ENCODE peak calls at places on chromosome X, in six cellular contexts. One of them, this sample, is unnamed.

GRCh38 chrX:9873952-9874351 is 87.7 kb downstream of the SHROOM2 start:
- DNase-seq in stomach: peak
- DNase-seq in CD8-positive, alpha-beta T cell: peak
- DNase-seq in heart right ventricle: no peak
- DNase-seq in sigmoid colon: no peak
- DNase-seq in tibial nerve: no peak
- DNase-seq in this sample: peak

GRCh38 chrX:104112326-104112951 is at the start of gene ZCCHC18:
- DNase-seq in stomach: peak
- DNase-seq in heart right ventricle: peak
- DNase-seq in sigmoid colon: peak
- DNase-seq in tibial nerve: no peak
- DNase-seq in CD8-positive, alpha-beta T cell: peak
- DNase-seq in this sample: peak

GRCh38 chrX:111262086-111262485 is 8.2 kb downstream of the CAPN6 start:
- DNase-seq in stomach: no peak
- DNase-seq in CD8-positive, alpha-beta T cell: no peak
- DNase-seq in heart right ventricle: no peak
- DNase-seq in sigmoid colon: no peak
- DNase-seq in tibial nerve: no peak
- DNase-seq in this sample: no peak

GRCh38 chrX:148580016-148580415 is 79.6 kb downstream of the AFF2 start:
- DNase-seq in sigmoid colon: no peak
- DNase-seq in heart right ventricle: no peak
- DNase-seq in stomach: no peak
- DNase-seq in tibial nerve: no peak
- DNase-seq in CD8-positive, alpha-beta T cell: no peak
- DNase-seq in this sample: no peak

GRCh38 chrX:103919336-103919682 is 43.1 kb upstream of the TMSB15B start:
- DNase-seq in sigmoid colon: no peak
- DNase-seq in tibial nerve: no peak
- DNase-seq in stomach: no peak
- DNase-seq in CD8-positive, alpha-beta T cell: no peak
- DNase-seq in heart right ventricle: no peak
- DNase-seq in this sample: no peak

GRCh38 chrX:96791559-96791958 is 92.1 kb upstream of the RPA4 start:
- DNase-seq in tibial nerve: no peak
- DNase-seq in sigmoid colon: no peak
- DNase-seq in CD8-positive, alpha-beta T cell: no peak
- DNase-seq in stomach: no peak
- DNase-seq in heart right ventricle: peak
- DNase-seq in this sample: no peak

GRCh38 chrX:1411331-1411730 is 19.4 kb upstream of the SLC25A6 start:
- DNase-seq in CD8-positive, alpha-beta T cell: no peak
- DNase-seq in heart right ventricle: no peak
- DNase-seq in sigmoid colon: peak
- DNase-seq in tibial nerve: no peak
- DNase-seq in stomach: no peak
- DNase-seq in this sample: no peak

GRCh38 chrX:7690842-7691241 is 152.1 kb upstream of the VCX start:
- DNase-seq in CD8-positive, alpha-beta T cell: no peak
- DNase-seq in sigmoid colon: no peak
- DNase-seq in heart right ventricle: no peak
- DNase-seq in stomach: no peak
- DNase-seq in tibial nerve: no peak
- DNase-seq in this sample: no peak

GRCh38 chrX:39692796-39693195 is 405.0 kb downstream of the BCOR start:
- DNase-seq in heart right ventricle: no peak
- DNase-seq in tibial nerve: no peak
- DNase-seq in stomach: no peak
- DNase-seq in CD8-positive, alpha-beta T cell: no peak
- DNase-seq in sigmoid colon: no peak
- DNase-seq in this sample: no peak

GRCh38 chrX:141969706-141970105 is 66.0 kb downstream of the MAGEC1 start:
- DNase-seq in sigmoid colon: no peak
- DNase-seq in heart right ventricle: no peak
- DNase-seq in stomach: no peak
- DNase-seq in CD8-positive, alpha-beta T cell: no peak
- DNase-seq in tibial nerve: no peak
- DNase-seq in this sample: no peak

GRCh38 chrX:71667328-71668247 is at the start of gene LOC101059915:
- DNase-seq in sigmoid colon: no peak
- DNase-seq in CD8-positive, alpha-beta T cell: no peak
- DNase-seq in tibial nerve: no peak
- DNase-seq in heart right ventricle: no peak
- DNase-seq in stomach: no peak
- DNase-seq in this sample: no peak

GRCh38 chrX:86171366-86171765 is 23.1 kb downstream of the DACH2 start:
- DNase-seq in stomach: no peak
- DNase-seq in sigmoid colon: no peak
- DNase-seq in heart right ventricle: no peak
- DNase-seq in CD8-positive, alpha-beta T cell: no peak
- DNase-seq in tibial nerve: no peak
- DNase-seq in this sample: no peak

GRCh38 chrX:9842541-9842940 is 56.3 kb downstream of the SHROOM2 start:
- DNase-seq in stomach: no peak
- DNase-seq in sigmoid colon: no peak
- DNase-seq in heart right ventricle: no peak
- DNase-seq in tibial nerve: no peak
- DNase-seq in CD8-positive, alpha-beta T cell: no peak
- DNase-seq in this sample: no peak

GRCh38 chrX:40171513-40172168 is 73.9 kb upstream of the BCOR start:
- DNase-seq in sigmoid colon: peak
- DNase-seq in CD8-positive, alpha-beta T cell: peak
- DNase-seq in heart right ventricle: no peak
- DNase-seq in tibial nerve: no peak
- DNase-seq in stomach: no peak
- DNase-seq in this sample: no peak

GRCh38 chrX:150536455-150537116 is 31.8 kb upstream of the MTM1 start:
- DNase-seq in sigmoid colon: no peak
- DNase-seq in heart right ventricle: no peak
- DNase-seq in tibial nerve: no peak
- DNase-seq in stomach: no peak
- DNase-seq in CD8-positive, alpha-beta T cell: no peak
- DNase-seq in this sample: no peak

GRCh38 chrX:53395605-53396298 is 26.7 kb downstream of the SMC1A start:
- DNase-seq in stomach: no peak
- DNase-seq in tibial nerve: no peak
- DNase-seq in heart right ventricle: no peak
- DNase-seq in CD8-positive, alpha-beta T cell: no peak
- DNase-seq in sigmoid colon: no peak
- DNase-seq in this sample: no peak

GRCh38 chrX:133796282-133796681 is 189.1 kb downstream of the GPC3 start:
- DNase-seq in CD8-positive, alpha-beta T cell: no peak
- DNase-seq in heart right ventricle: no peak
- DNase-seq in tibial nerve: no peak
- DNase-seq in stomach: no peak
- DNase-seq in sigmoid colon: no peak
- DNase-seq in this sample: no peak

GRCh38 chrX:133792198-133792953 is 193.0 kb downstream of the GPC3 start:
- DNase-seq in sigmoid colon: peak
- DNase-seq in stomach: peak
- DNase-seq in CD8-positive, alpha-beta T cell: peak
- DNase-seq in heart right ventricle: peak
- DNase-seq in tibial nerve: peak
- DNase-seq in this sample: peak

GRCh38 chrX:133794151-133794550 is 191.2 kb downstream of the GPC3 start:
- DNase-seq in stomach: no peak
- DNase-seq in sigmoid colon: no peak
- DNase-seq in heart right ventricle: no peak
- DNase-seq in tibial nerve: no peak
- DNase-seq in CD8-positive, alpha-beta T cell: no peak
- DNase-seq in this sample: no peak
- H3K27ac ChIP-seq in stomach: no peak
- H3K27ac ChIP-seq in sigmoid colon: no peak
- H3K27ac ChIP-seq in heart right ventricle: no peak
- H3K27ac ChIP-seq in tibial nerve: peak
- H3K27ac ChIP-seq in CD8-positive, alpha-beta T cell: no peak
- H3K27ac ChIP-seq in this sample: no peak

DNA sequence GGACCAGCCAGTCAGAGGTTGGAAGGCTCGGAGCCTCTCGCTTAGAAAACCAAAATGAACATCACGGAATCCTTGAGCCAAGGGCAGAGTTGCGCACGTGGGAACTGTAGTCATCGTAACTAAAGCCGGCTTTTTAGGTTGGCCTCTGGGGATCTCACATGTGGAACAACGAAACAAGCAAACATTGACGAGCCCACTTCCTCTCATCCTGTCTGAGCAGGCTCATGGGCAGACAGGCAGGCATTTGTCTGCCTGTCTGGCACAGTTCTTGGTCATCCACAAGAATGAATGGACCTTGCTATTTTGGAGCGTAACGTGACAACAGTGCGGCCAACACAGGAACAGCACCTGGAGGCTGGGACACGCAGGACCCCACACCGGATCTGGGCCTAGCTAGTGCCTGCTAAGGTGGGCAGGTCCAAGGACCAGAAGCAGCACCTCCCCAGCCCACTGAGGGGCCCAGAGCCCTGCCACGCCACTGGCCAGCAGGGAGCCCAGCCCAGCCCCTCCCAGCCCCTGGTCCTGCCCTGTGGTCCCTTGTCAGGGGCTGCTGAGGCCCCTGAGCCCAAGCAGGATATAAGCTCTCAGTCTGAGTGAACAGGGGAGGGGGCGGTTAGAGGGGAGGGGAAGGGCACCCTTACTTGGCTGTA is 9.2 kb upstream of the TREX2 start:
- DNase-seq in tibial nerve: no peak
- DNase-seq in heart right ventricle: no peak
- DNase-seq in stomach: no peak
- DNase-seq in sigmoid colon: no peak
- DNase-seq in CD8-positive, alpha-beta T cell: no peak
- DNase-seq in this sample: no peak
- H3K27ac ChIP-seq in tibial nerve: no peak
- H3K27ac ChIP-seq in heart right ventricle: no peak
- H3K27ac ChIP-seq in stomach: no peak
- H3K27ac ChIP-seq in sigmoid colon: no peak
- H3K27ac ChIP-seq in CD8-positive, alpha-beta T cell: no peak
- H3K27ac ChIP-seq in this sample: no peak

GRCh38 chrX:114798902-114799301 is 215.0 kb downstream of the HTR2C start:
- DNase-seq in stomach: no peak
- DNase-seq in tibial nerve: no peak
- DNase-seq in heart right ventricle: no peak
- DNase-seq in CD8-positive, alpha-beta T cell: no peak
- DNase-seq in sigmoid colon: no peak
- DNase-seq in this sample: no peak

GRCh38 chrX:114800719-114801118 is 216.7 kb downstream of the IL13RA2 start:
- DNase-seq in sigmoid colon: no peak
- DNase-seq in tibial nerve: no peak
- DNase-seq in heart right ventricle: no peak
- DNase-seq in stomach: no peak
- DNase-seq in CD8-positive, alpha-beta T cell: no peak
- DNase-seq in this sample: no peak

GRCh38 chrX:114797494-114797893 is 213.6 kb downstream of the HTR2C start:
- DNase-seq in CD8-positive, alpha-beta T cell: no peak
- DNase-seq in stomach: no peak
- DNase-seq in heart right ventricle: no peak
- DNase-seq in sigmoid colon: no peak
- DNase-seq in tibial nerve: no peak
- DNase-seq in this sample: no peak
- H3K27ac ChIP-seq in CD8-positive, alpha-beta T cell: no peak
- H3K27ac ChIP-seq in stomach: no peak
- H3K27ac ChIP-seq in heart right ventricle: no peak
- H3K27ac ChIP-seq in sigmoid colon: no peak
- H3K27ac ChIP-seq in tibial nerve: no peak
- H3K27ac ChIP-seq in this sample: no peak

GRCh38 chrX:13747836-13748235 is 13.3 kb downstream of the OFD1 start:
- DNase-seq in CD8-positive, alpha-beta T cell: peak
- DNase-seq in sigmoid colon: no peak
- DNase-seq in tibial nerve: no peak
- DNase-seq in heart right ventricle: peak
- DNase-seq in stomach: peak
- DNase-seq in this sample: no peak

GRCh38 chrX:13741695-13742094 is 7.1 kb downstream of the OFD1 start:
- DNase-seq in stomach: no peak
- DNase-seq in CD8-positive, alpha-beta T cell: no peak
- DNase-seq in tibial nerve: no peak
- DNase-seq in sigmoid colon: no peak
- DNase-seq in heart right ventricle: no peak
- DNase-seq in this sample: no peak

GRCh38 chrX:13748486-13748885 is 13.9 kb downstream of the OFD1 start:
- DNase-seq in sigmoid colon: no peak
- DNase-seq in tibial nerve: no peak
- DNase-seq in CD8-positive, alpha-beta T cell: no peak
- DNase-seq in heart right ventricle: no peak
- DNase-seq in stomach: no peak
- DNase-seq in this sample: no peak

DNA sequence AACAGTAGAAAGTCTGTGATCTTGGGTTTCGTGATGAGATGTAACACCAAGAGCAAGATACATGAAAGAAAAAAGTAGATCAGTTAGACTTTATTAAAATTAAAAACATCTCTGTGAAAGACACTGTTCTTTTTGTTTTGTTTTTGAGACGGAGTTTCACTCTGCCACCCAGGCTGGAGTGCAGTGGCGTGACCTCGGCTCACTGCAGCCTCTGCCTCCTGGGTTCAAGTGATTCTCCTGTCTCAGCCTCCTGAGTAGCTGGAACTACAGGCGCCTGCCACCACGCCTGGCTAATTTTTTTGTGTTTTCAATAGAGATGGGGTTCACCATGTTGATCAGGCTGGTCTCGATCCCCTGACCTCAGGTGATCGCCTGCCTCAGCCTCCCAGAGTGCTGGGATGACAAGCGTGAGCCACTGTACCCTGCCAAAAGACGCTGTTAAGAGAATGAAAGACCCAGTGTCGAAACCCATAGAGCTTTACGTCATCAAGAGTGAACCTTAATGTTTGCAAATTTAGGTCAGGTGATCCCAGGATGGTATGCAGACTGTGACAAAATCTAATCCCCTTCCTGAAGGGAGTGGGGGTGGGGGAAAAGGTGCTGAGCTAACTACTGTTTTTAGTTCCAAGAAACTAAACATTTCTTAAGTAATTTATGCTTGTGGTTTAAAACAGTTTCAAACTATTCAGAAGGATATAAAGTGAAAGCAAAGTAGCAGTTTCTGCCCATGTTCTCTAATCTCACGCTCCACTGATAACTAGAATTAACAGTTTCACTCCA is 8.0 kb downstream of the OFD1 start:
- DNase-seq in tibial nerve: no peak
- DNase-seq in heart right ventricle: no peak
- DNase-seq in sigmoid colon: no peak
- DNase-seq in CD8-positive, alpha-beta T cell: peak
- DNase-seq in stomach: no peak
- DNase-seq in this sample: no peak
- H3K27ac ChIP-seq in tibial nerve: no peak
- H3K27ac ChIP-seq in heart right ventricle: no peak
- H3K27ac ChIP-seq in sigmoid colon: peak
- H3K27ac ChIP-seq in CD8-positive, alpha-beta T cell: no peak
- H3K27ac ChIP-seq in stomach: peak
- H3K27ac ChIP-seq in this sample: no peak